ENCODE peak calls at places on chromosomes 4 and X, in four cellular contexts. One of them, this sample, is unnamed.

GRCh38 chrX:132615396-132616131 is 126.7 kb upstream of the MBNL3 start:
- DNase-seq in HepG2: peak; percentile 44
- DNase-seq in tibial nerve: peak; percentile 44
- DNase-seq in CD8-positive, alpha-beta T cell: peak; percentile 43
- DNase-seq in this sample: no peak

GRCh38 chr4:120105472-120105871 is 38.8 kb upstream of the MAD2L1 start:
- DNase-seq in HepG2: no peak
- DNase-seq in tibial nerve: no peak
- DNase-seq in CD8-positive, alpha-beta T cell: no peak
- DNase-seq in this sample: no peak

GRCh38 chr4:11724731-11725130 is 296.0 kb upstream of the HS3ST1 start:
- DNase-seq in tibial nerve: no peak
- DNase-seq in CD8-positive, alpha-beta T cell: no peak
- DNase-seq in HepG2: no peak
- DNase-seq in this sample: no peak

GRCh38 chr4:189200346-189200745 is 740.3 kb upstream of the FRG1 start:
- DNase-seq in HepG2: no peak
- DNase-seq in CD8-positive, alpha-beta T cell: no peak
- DNase-seq in tibial nerve: no peak
- DNase-seq in this sample: no peak

GRCh38 chr4:7771541-7772507 is 167.8 kb downstream of the AFAP1 start:
- DNase-seq in HepG2: no peak
- DNase-seq in CD8-positive, alpha-beta T cell: no peak
- DNase-seq in tibial nerve: no peak
- DNase-seq in this sample: no peak

GRCh38 chrX:13590914-13591313 is 21.5 kb downstream of the EGFL6 start:
- DNase-seq in tibial nerve: no peak
- DNase-seq in HepG2: no peak
- DNase-seq in CD8-positive, alpha-beta T cell: no peak
- DNase-seq in this sample: no peak

GRCh38 chr4:19657856-19658255 is 593.8 kb upstream of the SLIT2 start:
- DNase-seq in HepG2: no peak
- DNase-seq in CD8-positive, alpha-beta T cell: no peak
- DNase-seq in tibial nerve: no peak
- DNase-seq in this sample: no peak

GRCh38 chr4:155164705-155165104 is 43.7 kb upstream of the NPY2R start:
- DNase-seq in HepG2: no peak
- DNase-seq in tibial nerve: no peak
- DNase-seq in CD8-positive, alpha-beta T cell: no peak
- DNase-seq in this sample: no peak

GRCh38 chr4:72418458-72418857 is 150.6 kb downstream of the ADAMTS3 start:
- DNase-seq in CD8-positive, alpha-beta T cell: no peak
- DNase-seq in HepG2: no peak
- DNase-seq in tibial nerve: peak; percentile 40
- DNase-seq in this sample: peak; percentile 65

GRCh38 chrX:40471965-40472648 is 108.7 kb upstream of the ATP6AP2 start:
- DNase-seq in HepG2: peak; percentile 35
- DNase-seq in CD8-positive, alpha-beta T cell: peak; percentile 10
- DNase-seq in tibial nerve: peak; percentile 7
- DNase-seq in this sample: peak; percentile 25

GRCh38 chr4:176499518-176499917 is 179.8 kb downstream of the SPCS3 start:
- DNase-seq in HepG2: no peak
- DNase-seq in CD8-positive, alpha-beta T cell: no peak
- DNase-seq in tibial nerve: no peak
- DNase-seq in this sample: peak; percentile 86

GRCh38 chr4:7068883-7069282 is 1.0 kb upstream of the GRPEL1 start:
- DNase-seq in tibial nerve: no peak
- DNase-seq in HepG2: no peak
- DNase-seq in CD8-positive, alpha-beta T cell: no peak
- DNase-seq in this sample: no peak

GRCh38 chrX:152821145-152821765 is 9.3 kb downstream of the CETN2 start:
- DNase-seq in CD8-positive, alpha-beta T cell: no peak
- DNase-seq in tibial nerve: no peak
- DNase-seq in HepG2: peak; percentile 23
- DNase-seq in this sample: no peak

GRCh38 chr4:15003441-15003890 is 1.2 kb downstream of the CPEB2 start:
- DNase-seq in CD8-positive, alpha-beta T cell: peak; percentile 61
- DNase-seq in HepG2: no peak
- DNase-seq in tibial nerve: no peak
- DNase-seq in this sample: no peak

GRCh38 chrX:27600686-27601085 is 10.5 kb downstream of the DCAF8L2 start:
- DNase-seq in HepG2: no peak
- DNase-seq in CD8-positive, alpha-beta T cell: no peak
- DNase-seq in tibial nerve: no peak
- DNase-seq in this sample: no peak

GRCh38 chr4:109721033-109721432 is 8.8 kb downstream of the PLA2G12A start:
- DNase-seq in CD8-positive, alpha-beta T cell: no peak
- DNase-seq in HepG2: no peak
- DNase-seq in tibial nerve: no peak
- DNase-seq in this sample: no peak

GRCh38 chr4:55561884-55562283 is 15.2 kb upstream of the CLOCK start:
- DNase-seq in CD8-positive, alpha-beta T cell: no peak
- DNase-seq in tibial nerve: no peak
- DNase-seq in HepG2: no peak
- DNase-seq in this sample: no peak

GRCh38 chr4:53885668-53886067 is 178.7 kb downstream of the CHIC2 start:
- DNase-seq in CD8-positive, alpha-beta T cell: no peak
- DNase-seq in HepG2: no peak
- DNase-seq in tibial nerve: no peak
- DNase-seq in this sample: no peak

GRCh38 chrX:48003758-48004457 is at the start of gene ZNF182:
- DNase-seq in HepG2: peak; percentile 84
- DNase-seq in tibial nerve: peak; percentile 90
- DNase-seq in CD8-positive, alpha-beta T cell: peak; percentile 91
- DNase-seq in this sample: peak; percentile 28
- H3K4me3 ChIP-seq in HepG2: peak within 1 kb of the TSS; percentile 67
- H3K4me3 ChIP-seq in tibial nerve: peak within 1 kb of the TSS; percentile 55
- H3K4me3 ChIP-seq in CD8-positive, alpha-beta T cell: peak within 1 kb of the TSS; percentile 81
- H3K4me3 ChIP-seq in this sample: peak within 1 kb of the TSS; percentile 73

GRCh38 chr4:151992301-151992700 is 231.5 kb upstream of the GATB start:
- DNase-seq in HepG2: no peak
- DNase-seq in tibial nerve: no peak
- DNase-seq in CD8-positive, alpha-beta T cell: no peak
- DNase-seq in this sample: no peak
- TF ChIP-seq CTCF in HepG2: no peak
- TF ChIP-seq CTCF in tibial nerve: no peak
- TF ChIP-seq CTCF in CD8-positive, alpha-beta T cell: no peak
- TF ChIP-seq CTCF in this sample: no peak

GRCh38 chrX:45749375-45749774 is 548.7 kb upstream of the DIPK2B start:
- DNase-seq in tibial nerve: no peak
- DNase-seq in CD8-positive, alpha-beta T cell: no peak
- DNase-seq in HepG2: no peak
- DNase-seq in this sample: no peak

GRCh38 chrX:45748443-45748842 is 547.8 kb upstream of the DIPK2B start:
- DNase-seq in tibial nerve: no peak
- DNase-seq in CD8-positive, alpha-beta T cell: no peak
- DNase-seq in HepG2: no peak
- DNase-seq in this sample: no peak

GRCh38 chrX:45750639-45751038 is 550.0 kb upstream of the DIPK2B start:
- DNase-seq in HepG2: no peak
- DNase-seq in tibial nerve: no peak
- DNase-seq in CD8-positive, alpha-beta T cell: no peak
- DNase-seq in this sample: no peak

GRCh38 chrX:45747905-45748304 is 547.2 kb upstream of the DIPK2B start:
- DNase-seq in HepG2: no peak
- DNase-seq in tibial nerve: no peak
- DNase-seq in CD8-positive, alpha-beta T cell: no peak
- DNase-seq in this sample: no peak

DNA sequence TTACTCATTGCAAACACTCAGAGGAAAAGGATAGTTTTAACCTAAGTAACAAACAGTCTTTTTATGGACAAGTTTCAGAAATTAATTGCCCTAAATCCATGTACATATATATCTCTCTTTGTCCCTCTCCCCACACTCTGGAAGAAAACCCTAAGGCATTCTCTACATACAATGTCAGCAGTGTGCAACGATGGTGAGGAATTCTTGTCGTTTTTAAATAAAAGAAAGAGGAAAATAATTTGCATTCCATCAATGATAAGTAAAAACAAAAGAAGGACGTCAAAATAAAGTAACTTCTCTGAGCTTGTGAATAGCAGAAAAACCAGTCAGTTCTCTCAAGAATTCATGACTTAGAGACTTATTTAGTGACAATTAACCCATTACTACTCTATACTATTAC is 550.5 kb upstream of the DIPK2B start:
- DNase-seq in CD8-positive, alpha-beta T cell: no peak
- DNase-seq in HepG2: no peak
- DNase-seq in tibial nerve: no peak
- DNase-seq in this sample: no peak
- H3K4me3 ChIP-seq in CD8-positive, alpha-beta T cell: no peak overlapping the region
- H3K4me3 ChIP-seq in HepG2: no peak overlapping the region
- H3K4me3 ChIP-seq in tibial nerve: no peak overlapping the region
- H3K4me3 ChIP-seq in this sample: no peak overlapping the region

DNA sequence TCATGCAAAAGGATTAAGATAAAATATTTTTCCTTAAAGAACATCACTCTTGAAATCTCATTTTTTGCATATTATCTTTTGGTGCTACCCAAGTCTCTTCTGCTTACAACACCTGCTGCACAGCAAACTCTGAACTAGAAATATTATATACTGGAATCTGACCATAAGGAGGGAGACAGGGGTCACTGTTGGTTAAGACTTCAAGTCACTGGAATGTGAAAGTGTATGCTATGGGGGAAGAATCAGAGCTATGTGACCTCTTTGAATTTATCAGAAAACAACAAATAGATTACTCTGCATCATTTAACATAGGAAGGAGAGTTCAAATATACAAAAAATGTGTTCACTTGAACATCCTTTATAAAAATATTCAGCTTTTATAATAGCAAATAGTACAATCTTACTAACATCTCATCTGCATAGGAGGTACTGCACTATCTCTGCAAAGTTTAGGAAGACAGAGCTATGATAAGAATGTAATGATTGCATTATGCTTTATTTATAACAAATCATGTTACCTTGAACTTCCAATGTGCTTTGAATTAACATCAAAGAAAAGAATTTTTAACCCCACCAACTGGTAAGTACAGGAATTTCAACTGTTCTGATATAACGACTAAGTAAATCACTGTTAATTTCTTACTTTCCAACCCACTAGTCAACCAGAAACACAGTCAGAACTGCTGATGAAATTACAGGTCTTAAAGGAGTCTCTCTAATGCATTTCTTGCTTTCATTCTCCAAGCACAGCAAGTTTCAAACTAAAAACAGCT is 69.8 kb downstream of the ZNF827 start:
- DNase-seq in tibial nerve: no peak
- DNase-seq in CD8-positive, alpha-beta T cell: no peak
- DNase-seq in HepG2: no peak
- DNase-seq in this sample: no peak
- TF ChIP-seq CTCF in tibial nerve: no peak
- TF ChIP-seq CTCF in CD8-positive, alpha-beta T cell: no peak
- TF ChIP-seq CTCF in HepG2: no peak
- TF ChIP-seq CTCF in this sample: peak; percentile 1

GRCh38 chr4:98126141-98126540 is 17.1 kb downstream of the STPG2 start:
- DNase-seq in tibial nerve: no peak
- DNase-seq in HepG2: no peak
- DNase-seq in CD8-positive, alpha-beta T cell: no peak
- DNase-seq in this sample: no peak
- H3K4me3 ChIP-seq in tibial nerve: no peak overlapping the region
- H3K4me3 ChIP-seq in HepG2: no peak overlapping the region
- H3K4me3 ChIP-seq in CD8-positive, alpha-beta T cell: no peak overlapping the region
- H3K4me3 ChIP-seq in this sample: no peak overlapping the region

GRCh38 chrX:115949900-115950822 is 220.4 kb upstream of the AGTR2 start:
- DNase-seq in HepG2: peak; percentile 33
- DNase-seq in CD8-positive, alpha-beta T cell: no peak
- DNase-seq in tibial nerve: no peak
- DNase-seq in this sample: no peak
- TF ChIP-seq CTCF in HepG2: peak; percentile 86
- TF ChIP-seq CTCF in CD8-positive, alpha-beta T cell: no peak
- TF ChIP-seq CTCF in tibial nerve: peak; percentile 69
- TF ChIP-seq CTCF in this sample: no peak

GRCh38 chr4:153327247-153327646 is 17.2 kb upstream of the MND1 start:
- DNase-seq in tibial nerve: no peak
- DNase-seq in CD8-positive, alpha-beta T cell: no peak
- DNase-seq in HepG2: no peak
- DNase-seq in this sample: no peak

GRCh38 chr4:153326513-153326912 is 18.0 kb upstream of the MND1 start:
- DNase-seq in CD8-positive, alpha-beta T cell: no peak
- DNase-seq in tibial nerve: no peak
- DNase-seq in HepG2: no peak
- DNase-seq in this sample: no peak

GRCh38 chr4:153318696-153319320 is 25.7 kb upstream of the MND1 start:
- DNase-seq in HepG2: peak; percentile 40
- DNase-seq in tibial nerve: peak; percentile 33
- DNase-seq in CD8-positive, alpha-beta T cell: no peak
- DNase-seq in this sample: no peak

GRCh38 chr4:153322791-153323190 is 21.7 kb upstream of the MND1 start:
- DNase-seq in CD8-positive, alpha-beta T cell: no peak
- DNase-seq in tibial nerve: no peak
- DNase-seq in HepG2: no peak
- DNase-seq in this sample: no peak
- H3K4me3 ChIP-seq in CD8-positive, alpha-beta T cell: no peak overlapping the region
- H3K4me3 ChIP-seq in tibial nerve: no peak overlapping the region
- H3K4me3 ChIP-seq in HepG2: no peak overlapping the region
- H3K4me3 ChIP-seq in this sample: no peak overlapping the region

DNA sequence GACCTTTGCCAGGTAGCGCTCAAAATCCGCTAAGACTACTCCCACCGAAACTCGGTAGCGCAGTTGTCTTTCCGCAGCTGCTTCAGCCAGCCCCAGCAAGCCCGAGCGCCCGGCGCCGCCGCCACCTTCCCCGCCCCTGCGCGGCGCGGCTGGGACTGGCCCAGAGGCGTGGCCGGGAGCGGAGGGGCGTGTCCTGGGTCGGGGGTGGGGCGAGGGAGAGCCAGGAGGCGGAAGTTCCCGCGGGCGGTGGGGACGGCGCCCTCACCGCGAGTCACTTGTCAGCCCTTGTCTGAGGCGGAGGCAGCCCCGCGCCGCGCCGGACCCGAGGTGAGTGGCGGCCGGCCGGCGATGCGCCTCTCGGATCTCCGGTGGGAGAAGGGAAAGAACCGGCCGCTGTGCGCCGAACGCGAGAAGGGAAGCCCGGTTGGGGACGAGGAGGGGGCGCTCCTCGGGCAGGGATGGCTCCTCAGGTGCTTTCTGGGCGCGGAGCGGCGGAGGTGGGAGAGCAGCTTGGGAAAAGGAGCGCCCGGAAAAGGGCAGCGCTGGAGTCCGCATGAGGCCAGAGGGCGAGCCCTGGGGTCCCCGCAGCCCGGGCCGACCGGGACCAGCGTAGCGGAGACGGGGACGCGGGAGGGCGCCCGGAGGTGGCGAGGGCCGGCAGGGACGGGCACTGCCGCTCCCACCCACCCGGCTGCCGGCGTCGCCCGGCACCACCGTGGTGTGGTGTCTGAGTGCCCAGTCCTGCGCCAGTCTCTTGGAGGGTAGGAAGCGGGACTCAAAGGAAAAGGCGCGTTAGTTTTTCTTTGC is at the start of gene PDLIM5:
- DNase-seq in CD8-positive, alpha-beta T cell: peak; percentile 88
- DNase-seq in HepG2: peak; percentile 80
- DNase-seq in tibial nerve: peak; percentile 78
- DNase-seq in this sample: peak; percentile 40
- TF ChIP-seq CTCF in CD8-positive, alpha-beta T cell: no peak
- TF ChIP-seq CTCF in HepG2: peak; percentile 38
- TF ChIP-seq CTCF in tibial nerve: no peak
- TF ChIP-seq CTCF in this sample: no peak

GRCh38 chrX:74551934-74552333 is 62.5 kb downstream of the RLIM start:
- DNase-seq in HepG2: no peak
- DNase-seq in CD8-positive, alpha-beta T cell: no peak
- DNase-seq in tibial nerve: no peak
- DNase-seq in this sample: no peak

GRCh38 chrX:74546984-74547383 is 67.4 kb downstream of the RLIM start:
- DNase-seq in HepG2: no peak
- DNase-seq in CD8-positive, alpha-beta T cell: no peak
- DNase-seq in tibial nerve: no peak
- DNase-seq in this sample: no peak

GRCh38 chrX:74545880-74546279 is 68.5 kb downstream of the RLIM start:
- DNase-seq in CD8-positive, alpha-beta T cell: no peak
- DNase-seq in tibial nerve: no peak
- DNase-seq in HepG2: no peak
- DNase-seq in this sample: no peak

GRCh38 chrX:74550295-74550802 is 64.1 kb downstream of the RLIM start:
- DNase-seq in CD8-positive, alpha-beta T cell: peak; percentile 83
- DNase-seq in tibial nerve: peak; percentile 77
- DNase-seq in HepG2: peak; percentile 53
- DNase-seq in this sample: no peak
- H3K4me3 ChIP-seq in CD8-positive, alpha-beta T cell: no peak overlapping the region
- H3K4me3 ChIP-seq in tibial nerve: no peak overlapping the region
- H3K4me3 ChIP-seq in HepG2: no peak overlapping the region
- H3K4me3 ChIP-seq in this sample: no peak overlapping the region

This sample was measured in AG09309.